ENCODE peak calls at places on chromosomes 4 and X, in five cellular contexts. Z, O, Q, V and S are unnamed samples.
A peak's percentile ranks its signal among the peaks of the same experiment; 100 is the strongest.

GRCh38 chrX:118207831-118208453 is 91.3 kb upstream of the KLHL13 start:
- DNase-seq in Z (no peak), O (no peak), Q (no peak), V (no peak), S (no peak)

GRCh38 chr4:163697121-163697520 is 202.6 kb downstream of the TMA16 start:
- DNase-seq in Z (no peak), O (no peak), Q (no peak), V (no peak), S (no peak)

GRCh38 chr4:1407657-1408333 is 1.6 kb upstream of the NKX1-1 start:
- DNase-seq in Z (no peak), O (no peak), Q (no peak), V (no peak), S (no peak)

GRCh38 chrX:155768036-155768769 is 112.9 kb upstream of the VAMP7 start:
- DNase-seq in Z (no peak), O (peak; percentile 54), Q (no peak), V (no peak), S (peak; percentile 62)

GRCh38 chr4:88017516-88018302 is 10.3 kb downstream of the PKD2 start:
- DNase-seq in Z (no peak), O (no peak), Q (no peak), V (no peak), S (peak; percentile 35)

GRCh38 chr4:145938618-145939177 is at the start of gene ZNF827:
- DNase-seq in Z (peak; percentile 59), O (peak; percentile 90), Q (peak; percentile 78), V (peak; percentile 77), S (peak; percentile 80)

GRCh38 chr4:141246683-141247429 is 26.2 kb downstream of the ZNF330 start:
- DNase-seq in Z (no peak), O (no peak), Q (no peak), V (no peak), S (no peak)

GRCh38 chrX:53082773-53083616 is 828 bp downstream of the TSPYL2 start:
- DNase-seq in Z (no peak), O (no peak), Q (no peak), V (no peak), S (no peak)

GRCh38 chr4:165986956-165987698 is 114.1 kb downstream of the TLL1 start:
- DNase-seq in Z (no peak), O (no peak), Q (no peak), V (no peak), S (no peak)

GRCh38 chrX:120456973-120457372 is 12.1 kb downstream of the LAMP2 start:
- DNase-seq in Z (no peak), O (no peak), Q (no peak), V (no peak), S (no peak)

GRCh38 chrX:150324035-150324728 is 38.9 kb upstream of the MAMLD1 start:
- DNase-seq in Z (no peak), O (no peak), Q (no peak), V (peak; percentile 4), S (no peak)

GRCh38 chrX:70755850-70756249 is 152.7 kb downstream of the TEX11 start:
- DNase-seq in Z (no peak), O (peak; percentile 73), Q (no peak), V (no peak), S (no peak)

GRCh38 chr4:99201687-99202086 is 17.4 kb downstream of the ADH6 start:
- DNase-seq in Z (no peak), O (no peak), Q (no peak), V (no peak), S (no peak)

GRCh38 chr4:163330828-163331628 is 1.4 kb downstream of the NPY1R start:
- DNase-seq in Z (no peak), O (no peak), Q (peak; percentile 19), V (no peak), S (no peak)

GRCh38 chr4:20428410-20429160 is 176.9 kb downstream of the SLIT2 start:
- DNase-seq in Z (no peak), O (no peak), Q (no peak), V (no peak), S (no peak)

GRCh38 chr4:169079942-169080827 is 70.1 kb upstream of the CBR4 start:
- DNase-seq in Z (peak; percentile 35), O (peak; percentile 87), Q (no peak), V (peak; percentile 88), S (peak; percentile 38)
- H3K4me3 ChIP-seq in Z (no peak overlapping the region), O (peak overlapping the region; percentile 22), Q (no peak overlapping the region), V (peak overlapping the region; percentile 60), S (peak overlapping the region; percentile 8)

DNA sequence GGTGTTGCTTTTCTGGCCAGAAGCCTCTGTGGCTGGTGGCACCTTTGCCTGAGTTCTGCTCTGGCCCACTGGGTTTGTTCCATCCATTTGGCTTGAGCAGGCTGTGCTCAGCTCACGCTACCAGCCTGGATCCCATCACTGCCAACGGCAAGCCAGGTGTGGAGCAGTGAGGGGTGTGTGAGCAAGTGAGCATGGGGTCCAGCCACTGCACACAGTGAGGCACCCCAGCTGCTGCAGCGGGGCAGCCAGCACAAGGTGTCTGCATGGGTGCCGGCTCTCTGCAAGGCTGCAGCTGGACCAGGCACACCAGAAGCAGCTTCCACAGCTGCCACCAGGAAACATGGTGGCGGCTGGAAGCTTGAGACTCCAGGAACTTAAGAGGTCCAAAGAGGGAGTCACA is 46.8 kb downstream of the ARAP2 start:
- DNase-seq in Z (no peak), O (no peak), Q (no peak), V (no peak), S (no peak)
- TF ChIP-seq POLR2A in Z (no peak), O (no peak), Q (no peak), V (no peak), S (no peak)

GRCh38 chr4:10019521-10020051 is 1.7 kb downstream of the SLC2A9 start:
- DNase-seq in Z (no peak), O (no peak), Q (no peak), V (no peak), S (peak; percentile 82)

GRCh38 chr4:10020871-10021676 is at the start of gene SLC2A9:
- DNase-seq in Z (no peak), O (peak; percentile 76), Q (peak; percentile 33), V (peak; percentile 77), S (no peak)

GRCh38 chr4:10017037-10017893 is 4.0 kb downstream of the SLC2A9 start:
- DNase-seq in Z (no peak), O (no peak), Q (no peak), V (peak; percentile 98), S (no peak)

GRCh38 chr4:10020106-10020505 is 1.2 kb downstream of the SLC2A9 start:
- DNase-seq in Z (no peak), O (no peak), Q (no peak), V (no peak), S (no peak)

DNA sequence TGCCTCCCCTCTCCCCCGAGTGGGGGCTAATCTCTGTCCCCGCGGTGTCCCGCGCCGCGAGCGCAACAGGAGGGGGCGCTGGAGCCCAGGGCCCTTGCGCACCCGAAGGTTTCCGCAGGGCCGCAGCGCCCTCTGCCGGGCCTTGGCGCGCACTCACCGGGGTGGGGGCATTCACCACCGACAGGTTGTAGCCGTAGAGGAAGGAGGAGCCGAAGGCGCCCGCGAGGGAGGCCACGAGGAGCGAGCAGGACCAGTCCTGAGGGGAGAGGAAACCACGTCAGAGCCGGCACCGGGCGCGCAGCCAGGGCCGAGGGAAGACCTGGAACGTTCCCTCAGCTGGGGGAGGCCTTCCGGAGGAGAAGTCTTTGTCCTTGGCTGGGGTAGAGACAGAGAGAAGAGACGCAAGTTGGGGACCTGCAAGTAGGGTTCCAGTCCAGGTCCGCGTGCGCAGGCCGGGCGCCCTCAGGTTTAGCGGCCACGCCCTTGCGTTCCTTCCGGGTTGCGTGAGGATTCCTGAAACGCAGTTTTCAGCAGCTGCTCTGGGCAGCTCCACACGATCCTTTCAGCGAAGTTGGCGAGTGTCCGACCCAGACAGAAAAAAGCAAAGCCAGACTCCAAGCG is 2.4 kb downstream of the SLC2A9 start:
- DNase-seq in Z (peak; percentile 98), O (peak; percentile 98), Q (peak; percentile 97), V (no peak), S (peak; percentile 89)
- H3K4me3 ChIP-seq in Z (peak overlapping the region; percentile 38), O (peak overlapping the region; percentile 36), Q (peak overlapping the region; percentile 29), V (peak overlapping the region; percentile 77), S (peak overlapping the region; percentile 49)

DNA sequence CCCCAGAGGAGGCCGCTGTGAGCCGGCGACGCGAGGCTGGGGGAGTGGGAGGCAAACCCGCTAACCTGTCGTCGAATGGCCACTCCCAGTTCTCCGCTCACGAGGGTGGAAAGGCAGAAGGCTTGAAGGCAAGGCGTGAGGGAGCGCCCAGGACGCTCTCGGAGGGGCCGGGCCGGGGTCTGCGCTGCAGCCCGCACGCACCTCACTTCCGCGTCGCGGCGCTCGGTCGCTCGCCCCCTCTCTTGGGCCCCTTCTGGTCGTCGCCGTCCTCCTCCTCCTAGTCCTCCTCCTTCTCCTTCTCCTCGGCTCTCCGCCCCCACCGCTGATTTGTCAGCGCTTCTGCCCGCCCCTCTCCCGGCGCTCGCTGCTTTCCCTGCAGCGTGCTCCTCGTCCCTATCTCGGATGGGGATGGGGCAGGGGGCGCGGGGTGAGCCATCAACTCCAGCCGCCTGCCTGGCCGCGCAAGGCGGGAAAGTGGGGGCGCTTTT is at the start of gene SNCA:
- DNase-seq in Z (peak; percentile 77), O (peak; percentile 82), Q (peak; percentile 33), V (no peak), S (no peak)
- TF ChIP-seq POLR2A in Z (peak; percentile 22), O (no peak), Q (no peak), V (no peak), S (no peak)

GRCh38 chr4:83013931-83014330 is 3.3 kb upstream of the LIN54 start:
- DNase-seq in Z (no peak), O (no peak), Q (no peak), V (no peak), S (no peak)
- H3K4me3 ChIP-seq in Z (no peak overlapping the region), O (no peak overlapping the region), Q (no peak overlapping the region), V (peak overlapping the region; percentile 71), S (peak overlapping the region; percentile 94)

GRCh38 chr4:154743683-154744340 is at the start of gene LRAT:
- DNase-seq in Z (no peak), O (peak; percentile 75), Q (peak; percentile 72), V (no peak), S (no peak)
- TF ChIP-seq POLR2A in Z (no peak), O (no peak), Q (no peak), V (no peak), S (no peak)

DNA sequence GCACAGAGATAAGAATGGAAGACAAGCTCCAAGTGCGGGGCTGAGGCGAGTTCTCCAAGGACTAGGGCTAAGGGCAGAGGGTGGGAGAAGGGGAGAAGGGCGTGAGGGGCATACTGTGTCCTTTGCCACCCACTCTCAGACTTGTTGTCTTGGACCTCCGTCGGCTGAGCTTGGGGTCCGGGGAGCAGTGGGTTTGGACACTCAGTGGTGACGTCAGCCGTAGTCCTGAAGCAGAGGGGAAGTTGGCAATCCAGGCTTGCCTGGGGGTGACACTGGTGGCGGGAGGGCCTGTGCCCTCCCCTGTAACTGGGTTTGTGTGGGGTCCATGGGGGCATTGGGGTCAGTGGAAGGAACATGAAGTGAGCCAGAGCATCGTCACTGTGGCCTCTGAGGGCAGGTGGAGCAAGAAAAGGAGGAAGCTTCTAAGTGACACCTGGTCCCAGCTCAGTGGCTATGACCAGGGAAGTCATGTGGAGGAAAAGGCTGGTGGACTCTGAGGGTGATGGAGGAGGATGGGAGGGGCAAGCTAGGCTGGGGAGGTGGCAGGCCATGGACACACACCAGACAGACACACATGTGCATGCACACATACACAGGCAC is 17.6 kb downstream of the CD99 start:
- DNase-seq in Z (no peak), O (peak; percentile 69), Q (no peak), V (no peak), S (no peak)
- H3K4me3 ChIP-seq in Z (no peak overlapping the region), O (no peak overlapping the region), Q (no peak overlapping the region), V (no peak overlapping the region), S (no peak overlapping the region)

GRCh38 chrX:142076633-142077032 is 128.5 kb downstream of the MAGEC2 start:
- DNase-seq in Z (no peak), O (no peak), Q (no peak), V (no peak), S (no peak)
- TF ChIP-seq POLR2A in Z (no peak), O (no peak), Q (no peak), V (no peak), S (no peak)

GRCh38 chr4:128590773-128591172 is 218.7 kb upstream of the JADE1 start:
- DNase-seq in Z (peak; percentile 53), O (no peak), Q (no peak), V (no peak), S (peak; percentile 61)
- H3K4me3 ChIP-seq in Z (no peak overlapping the region), O (no peak overlapping the region), Q (no peak overlapping the region), V (no peak overlapping the region), S (no peak overlapping the region)